ENCODE peak calls at places on chromosomes 16 and 17, in seven cellular contexts. One of them, this sample, is unnamed. For H3K4me1, the result is how much of the 10 kb centered on the place peaks cover.

GRCh38 chr17:60371818-60372510 is 20.0 kb downstream of the USP32 start:
- DNase-seq in GM23248: no peak
- DNase-seq in body of pancreas: no peak
- DNase-seq in left lung: no peak
- DNase-seq in esophagus squamous epithelium: no peak
- DNase-seq in right cardiac atrium: no peak
- DNase-seq in kidney: no peak
- DNase-seq in this sample: no peak

GRCh38 chr17:4001048-4001590 is 36.9 kb upstream of the ATP2A3 start:
- DNase-seq in GM23248: no peak
- DNase-seq in body of pancreas: no peak
- DNase-seq in left lung: no peak
- DNase-seq in esophagus squamous epithelium: no peak
- DNase-seq in right cardiac atrium: no peak
- DNase-seq in kidney: no peak
- DNase-seq in this sample: no peak

GRCh38 chr16:28925386-28926228 is 569 bp upstream of the RABEP2 start:
- DNase-seq in GM23248: peak
- DNase-seq in body of pancreas: peak
- DNase-seq in left lung: peak
- DNase-seq in esophagus squamous epithelium: peak
- DNase-seq in right cardiac atrium: peak
- DNase-seq in kidney: peak
- DNase-seq in this sample: peak

GRCh38 chr16:87435399-87436224 is 43.5 kb downstream of the MAP1LC3B start:
- DNase-seq in GM23248: peak
- DNase-seq in body of pancreas: peak
- DNase-seq in left lung: no peak
- DNase-seq in esophagus squamous epithelium: no peak
- DNase-seq in right cardiac atrium: no peak
- DNase-seq in kidney: no peak
- DNase-seq in this sample: no peak

GRCh38 chr17:57404073-57404472 is 147.8 kb downstream of the MSI2 start:
- DNase-seq in GM23248: no peak
- DNase-seq in body of pancreas: no peak
- DNase-seq in left lung: no peak
- DNase-seq in esophagus squamous epithelium: no peak
- DNase-seq in right cardiac atrium: no peak
- DNase-seq in kidney: no peak
- DNase-seq in this sample: no peak

GRCh38 chr17:28333083-28333746 is 2.1 kb downstream of the IFT20 start:
- DNase-seq in GM23248: peak
- DNase-seq in body of pancreas: no peak
- DNase-seq in left lung: no peak
- DNase-seq in esophagus squamous epithelium: no peak
- DNase-seq in right cardiac atrium: no peak
- DNase-seq in kidney: no peak
- DNase-seq in this sample: no peak

GRCh38 chr17:42655528-42655927 is 3.6 kb upstream of the TUBG2 start:
- DNase-seq in GM23248: peak
- DNase-seq in body of pancreas: no peak
- DNase-seq in left lung: no peak
- DNase-seq in esophagus squamous epithelium: no peak
- DNase-seq in right cardiac atrium: no peak
- DNase-seq in kidney: no peak
- DNase-seq in this sample: no peak

GRCh38 chr17:32596666-32597065 is 109.9 kb downstream of the CDK5R1 start:
- DNase-seq in GM23248: peak
- DNase-seq in body of pancreas: no peak
- DNase-seq in left lung: no peak
- DNase-seq in esophagus squamous epithelium: no peak
- DNase-seq in right cardiac atrium: no peak
- DNase-seq in kidney: no peak
- DNase-seq in this sample: no peak

GRCh38 chr16:52964290-52964689 is 88.4 kb downstream of the CHD9NB start:
- DNase-seq in GM23248: peak
- DNase-seq in body of pancreas: no peak
- DNase-seq in left lung: no peak
- DNase-seq in esophagus squamous epithelium: no peak
- DNase-seq in right cardiac atrium: no peak
- DNase-seq in kidney: no peak
- DNase-seq in this sample: no peak

GRCh38 chr16:83653785-83654184 is 154.0 kb upstream of the HSBP1 start:
- DNase-seq in GM23248: peak
- DNase-seq in body of pancreas: no peak
- DNase-seq in left lung: no peak
- DNase-seq in esophagus squamous epithelium: no peak
- DNase-seq in right cardiac atrium: no peak
- DNase-seq in kidney: no peak
- DNase-seq in this sample: no peak

GRCh38 chr16:50371936-50372595 is 3.3 kb upstream of the BRD7 start:
- DNase-seq in GM23248: peak
- DNase-seq in body of pancreas: peak
- DNase-seq in left lung: no peak
- DNase-seq in esophagus squamous epithelium: no peak
- DNase-seq in right cardiac atrium: peak
- DNase-seq in kidney: no peak
- DNase-seq in this sample: no peak

GRCh38 chr17:80028030-80028429 is 7.6 kb downstream of the TBC1D16 start:
- DNase-seq in GM23248: no peak
- DNase-seq in body of pancreas: peak
- DNase-seq in left lung: no peak
- DNase-seq in esophagus squamous epithelium: no peak
- DNase-seq in right cardiac atrium: no peak
- DNase-seq in kidney: no peak
- DNase-seq in this sample: no peak

GRCh38 chr17:18381953-18382245 is 4.3 kb downstream of the EVPLL start:
- DNase-seq in GM23248: no peak
- DNase-seq in body of pancreas: no peak
- DNase-seq in left lung: no peak
- DNase-seq in esophagus squamous epithelium: no peak
- DNase-seq in right cardiac atrium: no peak
- DNase-seq in kidney: no peak
- DNase-seq in this sample: no peak
- H3K4me3 ChIP-seq in GM23248: no peak
- H3K4me3 ChIP-seq in body of pancreas: no peak
- H3K4me3 ChIP-seq in left lung: no peak
- H3K4me3 ChIP-seq in esophagus squamous epithelium: no peak
- H3K4me3 ChIP-seq in right cardiac atrium: no peak
- H3K4me3 ChIP-seq in kidney: no peak
- H3K4me3 ChIP-seq in this sample: no peak

GRCh38 chr17:82881900-82882714 is 42.3 kb upstream of the ZNF750 start:
- DNase-seq in GM23248: no peak
- DNase-seq in body of pancreas: peak
- DNase-seq in left lung: peak
- DNase-seq in esophagus squamous epithelium: no peak
- DNase-seq in right cardiac atrium: peak
- DNase-seq in kidney: peak
- DNase-seq in this sample: no peak
- H3K4me1 ChIP-seq in GM23248: under half
- H3K4me1 ChIP-seq in body of pancreas: under half
- H3K4me1 ChIP-seq in left lung: half or more
- H3K4me1 ChIP-seq in esophagus squamous epithelium: under half
- H3K4me1 ChIP-seq in right cardiac atrium: under half
- H3K4me1 ChIP-seq in kidney: under half
- H3K4me1 ChIP-seq in this sample: under half

GRCh38 chr17:75020331-75021110 is 8.1 kb downstream of the MRPL58 start:
- DNase-seq in GM23248: no peak
- DNase-seq in body of pancreas: no peak
- DNase-seq in left lung: no peak
- DNase-seq in esophagus squamous epithelium: no peak
- DNase-seq in right cardiac atrium: no peak
- DNase-seq in kidney: no peak
- DNase-seq in this sample: no peak
- H3K27ac ChIP-seq in GM23248: no peak
- H3K27ac ChIP-seq in body of pancreas: no peak
- H3K27ac ChIP-seq in left lung: no peak
- H3K27ac ChIP-seq in esophagus squamous epithelium: no peak
- H3K27ac ChIP-seq in right cardiac atrium: no peak
- H3K27ac ChIP-seq in kidney: no peak
- H3K27ac ChIP-seq in this sample: no peak

GRCh38 chr16:68524069-68524820 is 14.8 kb upstream of the ZFP90 start:
- DNase-seq in GM23248: no peak
- DNase-seq in body of pancreas: no peak
- DNase-seq in left lung: no peak
- DNase-seq in esophagus squamous epithelium: no peak
- DNase-seq in right cardiac atrium: no peak
- DNase-seq in kidney: no peak
- DNase-seq in this sample: no peak

GRCh38 chr16:68519225-68519745 is 19.8 kb upstream of the ZFP90 start:
- DNase-seq in GM23248: no peak
- DNase-seq in body of pancreas: no peak
- DNase-seq in left lung: no peak
- DNase-seq in esophagus squamous epithelium: no peak
- DNase-seq in right cardiac atrium: no peak
- DNase-seq in kidney: no peak
- DNase-seq in this sample: no peak

GRCh38 chr16:68517606-68518161 is 21.4 kb upstream of the ZFP90 start:
- DNase-seq in GM23248: no peak
- DNase-seq in body of pancreas: no peak
- DNase-seq in left lung: no peak
- DNase-seq in esophagus squamous epithelium: no peak
- DNase-seq in right cardiac atrium: no peak
- DNase-seq in kidney: no peak
- DNase-seq in this sample: no peak

GRCh38 chr16:68526143-68526781 is 12.8 kb upstream of the ZFP90 start:
- DNase-seq in GM23248: no peak
- DNase-seq in body of pancreas: no peak
- DNase-seq in left lung: no peak
- DNase-seq in esophagus squamous epithelium: no peak
- DNase-seq in right cardiac atrium: no peak
- DNase-seq in kidney: no peak
- DNase-seq in this sample: no peak

GRCh38 chr16:68520649-68521086 is 18.4 kb upstream of the ZFP90 start:
- DNase-seq in GM23248: peak
- DNase-seq in body of pancreas: peak
- DNase-seq in left lung: peak
- DNase-seq in esophagus squamous epithelium: peak
- DNase-seq in right cardiac atrium: peak
- DNase-seq in kidney: peak
- DNase-seq in this sample: peak
- H3K4me3 ChIP-seq in GM23248: peak
- H3K4me3 ChIP-seq in body of pancreas: no peak
- H3K4me3 ChIP-seq in left lung: no peak
- H3K4me3 ChIP-seq in esophagus squamous epithelium: peak
- H3K4me3 ChIP-seq in right cardiac atrium: no peak
- H3K4me3 ChIP-seq in kidney: no peak
- H3K4me3 ChIP-seq in this sample: peak